ENCODE peak calls at places on chromosome 2, in eight cellular contexts. F is prostate gland, B is breast epithelium, I is A549, Z is IMR-90, H is right lobe of liver, J is sigmoid colon, W is heart left ventricle. C is an unnamed sample.

GRCh38 chr2:102048465-102048864 is 56.7 kb downstream of the IL1R2 start:
- DNase-seq in I (no peak), F (no peak), B (no peak), J (peak), Z (peak), H (no peak), W (no peak), C (peak)

GRCh38 chr2:16014802-16015201 is 74.5 kb downstream of the MYCN start:
- DNase-seq in F (no peak), J (no peak), W (no peak), Z (no peak), B (no peak), H (no peak), I (no peak), C (no peak)

GRCh38 chr2:70789304-70790078 is 952 bp downstream of the FIGLA start:
- DNase-seq in I (peak), H (peak), J (peak), W (peak), B (no peak), F (peak), Z (peak), C (no peak)

GRCh38 chr2:63819765-63820717 is 21.7 kb upstream of the UGP2 start:
- DNase-seq in H (peak), Z (peak), I (no peak), J (peak), B (no peak), W (peak), F (no peak), C (no peak)

GRCh38 chr2:176638167-176639015 is 369.1 kb downstream of the MTX2 start:
- DNase-seq in H (peak), J (peak), Z (peak), W (peak), I (peak), B (peak), F (peak), C (peak)

GRCh38 chr2:121151311-121152109 is 133.5 kb downstream of the TFCP2L1 start:
- DNase-seq in Z (no peak), F (peak), J (no peak), H (no peak), B (peak), W (no peak), I (no peak), C (no peak)

GRCh38 chr2:232204457-232204931 is 174.1 kb upstream of the ALPP start:
- DNase-seq in B (no peak), Z (no peak), F (peak), H (peak), I (no peak), W (peak), J (peak), C (no peak)

GRCh38 chr2:172606285-172606684 is 50.4 kb downstream of the PDK1 start:
- DNase-seq in W (no peak), B (no peak), I (no peak), J (no peak), F (no peak), H (no peak), Z (peak), C (no peak)

GRCh38 chr2:17538022-17538843 is 2.3 kb upstream of the VSNL1 start:
- DNase-seq in B (no peak), W (peak), H (peak), F (no peak), J (no peak), I (no peak), Z (peak), C (no peak)

GRCh38 chr2:64356906-64357305 is 97.1 kb upstream of the LGALSL start:
- DNase-seq in J (no peak), Z (no peak), I (no peak), F (no peak), H (no peak), B (no peak), W (no peak), C (no peak)

GRCh38 chr2:240333985-240334384 is 101.5 kb upstream of the GPC1 start:
- DNase-seq in B (no peak), Z (peak), W (no peak), I (no peak), J (no peak), H (no peak), F (no peak), C (no peak)

GRCh38 chr2:69306612-69306896 is 80.5 kb downstream of the GFPT1 start:
- DNase-seq in J (no peak), Z (no peak), I (no peak), F (no peak), W (no peak), B (no peak), H (peak), C (no peak)

GRCh38 chr2:67489396-67489795 is 92.3 kb downstream of the ETAA1 start:
- DNase-seq in F (no peak), H (no peak), W (no peak), I (no peak), Z (peak), B (no peak), J (no peak), C (no peak)
- TF ChIP-seq POLR2A in F (no peak), H (no peak), W (no peak), I (no peak), Z (no peak), B (no peak), J (no peak), C (no peak)

DNA sequence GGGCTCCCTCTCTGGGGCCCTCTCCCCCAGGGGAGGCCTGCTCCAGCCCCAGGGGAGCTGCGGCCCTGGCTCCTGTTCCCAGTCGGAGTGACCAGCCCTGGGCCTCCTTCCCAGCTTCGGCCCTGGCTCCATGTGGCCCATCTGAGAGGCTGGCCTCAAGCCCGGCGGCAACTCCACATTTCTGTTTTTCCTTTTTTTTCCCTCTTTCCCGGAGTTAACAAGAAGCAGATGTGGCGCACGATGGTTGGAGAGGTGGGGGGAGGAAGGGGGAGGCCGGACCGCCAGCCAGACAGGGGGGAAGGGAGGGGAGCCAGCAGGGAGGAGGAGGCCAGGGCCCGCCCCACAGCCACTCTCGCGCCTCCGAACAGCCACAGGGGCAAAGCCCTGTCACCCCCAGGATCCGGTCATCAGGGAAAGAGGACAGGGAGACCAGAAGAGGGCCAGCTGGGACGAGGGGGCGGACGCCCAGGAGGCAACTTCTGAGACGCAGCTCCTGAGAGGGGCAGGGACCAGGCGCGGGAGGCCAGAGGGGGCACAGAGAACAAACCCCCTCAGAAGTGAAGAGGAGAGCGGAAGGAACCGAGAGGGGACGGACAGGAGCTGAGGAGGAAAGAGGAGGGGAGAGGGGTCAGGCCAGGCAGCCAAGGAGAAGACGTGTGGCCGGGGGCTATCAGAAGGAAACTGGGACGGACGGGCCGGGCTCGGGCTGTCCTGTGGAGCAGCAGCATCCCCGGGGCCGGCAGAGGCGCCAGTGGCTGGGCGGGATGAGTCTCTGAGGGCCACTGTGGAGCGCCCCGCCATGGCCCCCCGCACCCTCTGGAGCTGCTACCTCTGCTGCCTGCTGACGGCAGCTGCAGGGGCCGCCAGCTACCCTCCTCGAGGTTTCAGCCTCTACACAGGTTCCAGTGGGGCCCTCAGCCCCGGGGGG is at the start of gene EMILIN1:
- DNase-seq in B (no peak), J (peak), H (no peak), Z (peak), F (no peak), I (no peak), W (peak), C (no peak)
- TF ChIP-seq POLR2A in B (no peak), J (peak), H (no peak), Z (peak), F (no peak), I (no peak), W (no peak), C (no peak)

GRCh38 chr2:73926493-73927327 is at the start of gene DGUOK:
- DNase-seq in J (peak), H (peak), B (peak), I (peak), Z (peak), F (peak), W (peak), C (peak)
- TF ChIP-seq POLR2A in J (peak), H (peak), B (peak), I (peak), Z (peak), F (peak), W (no peak), C (peak)

GRCh38 chr2:43104763-43105162 is 121.6 kb downstream of the ZFP36L2 start:
- DNase-seq in W (no peak), J (peak), B (no peak), H (no peak), I (no peak), Z (no peak), F (no peak), C (no peak)

GRCh38 chr2:43106767-43107527 is 119.5 kb downstream of the ZFP36L2 start:
- DNase-seq in B (no peak), W (peak), H (no peak), Z (no peak), J (peak), F (no peak), I (no peak), C (no peak)

GRCh38 chr2:43104106-43104505 is 122.3 kb downstream of the ZFP36L2 start:
- DNase-seq in B (no peak), W (no peak), Z (no peak), F (no peak), J (peak), I (no peak), H (no peak), C (no peak)

GRCh38 chr2:43107679-43108078 is 118.7 kb downstream of the ZFP36L2 start:
- DNase-seq in J (peak), I (no peak), W (no peak), B (no peak), F (no peak), H (no peak), Z (no peak), C (no peak)

DNA sequence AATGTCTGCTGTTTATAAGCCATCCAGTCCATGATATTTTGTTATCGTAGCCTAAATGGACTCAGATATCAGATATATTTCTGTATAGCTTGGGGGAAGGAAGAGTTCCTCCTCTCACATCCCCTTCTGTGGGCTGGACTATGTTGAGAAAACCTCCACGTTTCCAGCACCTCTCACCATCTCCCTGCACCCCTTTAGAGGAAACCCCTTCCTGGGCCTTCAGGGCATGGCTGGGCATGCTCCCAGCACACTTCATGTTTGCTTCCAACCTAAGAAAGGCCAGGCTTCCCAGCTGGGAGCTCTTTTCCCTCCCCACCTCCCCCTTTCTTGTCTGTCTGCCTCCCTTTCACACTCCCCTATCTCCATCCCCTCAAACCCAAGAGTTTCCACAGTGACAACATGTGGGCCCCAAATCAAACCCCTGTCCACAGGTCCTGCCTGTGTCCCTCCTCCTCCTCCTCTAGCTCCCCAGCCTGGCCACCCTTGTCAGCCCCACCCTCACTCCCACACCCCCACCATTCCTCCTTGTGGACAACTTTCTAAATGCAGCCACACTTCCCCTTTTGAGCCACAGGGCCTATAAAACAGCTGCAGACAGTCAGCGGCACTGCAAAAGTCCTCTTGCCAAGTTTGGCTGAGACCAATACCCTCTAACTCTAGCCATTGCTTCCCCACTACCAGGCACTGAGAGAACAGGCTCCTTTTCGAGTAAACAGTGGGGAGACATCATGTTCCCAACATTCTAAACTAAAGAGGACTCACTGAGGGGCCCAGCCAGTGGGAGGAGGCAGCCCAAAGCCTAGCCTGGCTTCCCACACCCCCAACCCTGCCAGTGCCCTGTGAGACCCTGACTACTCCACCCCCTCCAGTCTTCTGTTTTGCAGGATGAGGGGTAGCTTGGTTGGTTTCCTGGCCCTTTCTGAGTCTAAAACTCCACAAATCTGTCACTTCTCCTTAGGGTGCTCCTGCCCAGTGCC is 120.5 kb downstream of the ZFP36L2 start:
- DNase-seq in J (peak), W (peak), H (no peak), Z (peak), F (peak), B (no peak), I (peak), C (peak)
- TF ChIP-seq POLR2A in J (no peak), W (no peak), H (no peak), Z (no peak), F (no peak), B (no peak), I (no peak), C (no peak)

GRCh38 chr2:55010149-55010591 is 40.1 kb downstream of the RTN4 start:
- DNase-seq in B (no peak), W (peak), J (peak), Z (peak), H (peak), F (peak), I (peak), C (no peak)
- TF ChIP-seq POLR2A in B (no peak), W (no peak), J (no peak), Z (peak), H (peak), F (peak), I (no peak), C (no peak)